ENCODE peak calls at places on chromosome 12, in eight cellular contexts. Q is HuH-7; Z is H7; J is PC-3; R is SK-MEL-5; X is T47D; T is hepatocyte; C is stimulated activated naive CD8-positive, alpha-beta T cell treated with anti-CD3 and anti-CD28 coated beads, Interleukin-15, Interleukin-2, amounts not matched to agents 100 U/mL and 50 U/mL, for 24 hours. F is an unnamed sample.

GRCh38 chr12:108668532-108668931 is 34.8 kb upstream of the SELPLG start:
- DNase-seq in Q (no peak), Z (no peak), J (no peak), R (no peak), X (no peak), T (no peak), C (no peak), F (no peak)

GRCh38 chr12:108821407-108822397 is 35.7 kb downstream of the SSH1 start:
- DNase-seq in Q (no peak), Z (no peak), J (no peak), R (no peak), X (no peak), T (no peak), C (peak; percentile 44), F (peak; percentile 60)

GRCh38 chr12:50764861-50765324 is 992 bp downstream of the ATF1 start:
- DNase-seq in Q (peak; percentile 31), Z (no peak), J (peak; percentile 45), R (peak; percentile 30), X (peak; percentile 33), T (peak; percentile 58), C (no peak), F (peak; percentile 54)

GRCh38 chr12:120710805-120711296 is 593 bp downstream of the UNC119B start:
- DNase-seq in Q (no peak), Z (peak; percentile 79), J (no peak), R (no peak), X (peak; percentile 46), T (peak; percentile 52), C (peak; percentile 52), F (peak; percentile 51)

GRCh38 chr12:22543246-22544037 is 900 bp downstream of the C2CD5 start:
- DNase-seq in Q (peak; percentile 39), Z (no peak), J (peak; percentile 12), R (no peak), X (no peak), T (peak; percentile 76), C (peak; percentile 57), F (peak; percentile 75)

GRCh38 chr12:56206373-56207166 is 15.2 kb downstream of the RNF41 start:
- DNase-seq in Q (peak; percentile 78), Z (peak; percentile 85), J (peak; percentile 64), R (peak; percentile 81), X (no peak), T (peak; percentile 68), C (peak; percentile 50), F (peak; percentile 59)

GRCh38 chr12:131872154-131873046 is 22.0 kb upstream of the ULK1 start:
- DNase-seq in Q (no peak), Z (peak; percentile 53), J (peak; percentile 99), R (no peak), X (peak; percentile 90), T (peak; percentile 62), C (no peak), F (no peak)

GRCh38 chr12:6430124-6430989 is 14.4 kb upstream of the CD27 start:
- DNase-seq in Q (no peak), Z (no peak), J (peak; percentile 94), R (peak; percentile 73), X (peak; percentile 2), T (peak; percentile 77), C (peak; percentile 76), F (peak; percentile 78)

GRCh38 chr12:77685112-77685511 is 145.6 kb upstream of the NAV3 start:
- DNase-seq in Q (peak; percentile 10), Z (peak; percentile 16), J (peak; percentile 80), R (peak; percentile 96), X (peak; percentile 21), T (peak; percentile 84), C (no peak), F (peak; percentile 9)

GRCh38 chr12:105977256-105978051 is 161.3 kb downstream of the NUAK1 start:
- DNase-seq in Q (no peak), Z (no peak), J (no peak), R (no peak), X (no peak), T (no peak), C (no peak), F (no peak)

GRCh38 chr12:20011200-20011599 is 357.1 kb upstream of the PDE3A start:
- DNase-seq in Q (no peak), Z (no peak), J (no peak), R (no peak), X (no peak), T (no peak), C (no peak), F (no peak)

GRCh38 chr12:122064780-122065588 is 13.6 kb upstream of the MLXIP start:
- DNase-seq in Q (no peak), Z (peak; percentile 66), J (peak; percentile 63), R (peak; percentile 60), X (no peak), T (peak; percentile 64), C (no peak), F (no peak)

GRCh38 chr12:52244615-52244994 is 11.6 kb downstream of the KRT7 start:
- DNase-seq in Q (no peak), Z (peak; percentile 36), J (peak; percentile 26), R (no peak), X (no peak), T (no peak), C (no peak), F (no peak)

GRCh38 chr12:132455565-132455964 is 34.4 kb upstream of the FBRSL1 start:
- DNase-seq in Q (no peak), Z (no peak), J (no peak), R (no peak), X (no peak), T (no peak), C (no peak), F (no peak)

GRCh38 chr12:90896164-90896563 is 58.8 kb downstream of the CCER1 start:
- DNase-seq in Q (no peak), Z (no peak), J (peak; percentile 73), R (no peak), X (no peak), T (no peak), C (no peak), F (no peak)

GRCh38 chr12:89768586-89769482 is 60.2 kb upstream of the ATP2B1 start:
- DNase-seq in Q (peak; percentile 17), Z (no peak), J (peak; percentile 98), R (peak; percentile 60), X (no peak), T (peak; percentile 71), C (peak; percentile 38), F (peak; percentile 57)

GRCh38 chr12:44459569-44459968 is 416.5 kb downstream of the NELL2 start:
- DNase-seq in Q (no peak), Z (no peak), J (no peak), R (no peak), X (no peak), T (no peak), C (no peak), F (no peak)

GRCh38 chr12:51846209-51846779 is 2.2 kb downstream of the FIGNL2 start:
- DNase-seq in Q (no peak), Z (peak; percentile 75), J (no peak), R (no peak), X (no peak), T (no peak), C (no peak), F (no peak)

GRCh38 chr12:31000751-31001150 is 72.9 kb upstream of the DDX11 start:
- DNase-seq in Q (no peak), Z (no peak), J (peak; percentile 76), R (no peak), X (no peak), T (no peak), C (no peak), F (no peak)

GRCh38 chr12:133106253-133106652 is 23.8 kb downstream of the ZNF891 start:
- DNase-seq in Q (no peak), Z (no peak), J (no peak), R (no peak), X (no peak), T (no peak), C (no peak), F (no peak)

GRCh38 chr12:127143020-127143419 is 1124.0 kb upstream of the TMEM132C start:
- DNase-seq in Q (no peak), Z (peak; percentile 65), J (no peak), R (no peak), X (no peak), T (no peak), C (no peak), F (no peak)

GRCh38 chr12:76470028-76470939 is 89.3 kb downstream of the OSBPL8 start:
- DNase-seq in Q (no peak), Z (no peak), J (peak; percentile 73), R (peak; percentile 61), X (no peak), T (peak; percentile 19), C (no peak), F (no peak)

GRCh38 chr12:122500685-122501488 is at the start of gene ZCCHC8:
- DNase-seq in Q (peak; percentile 76), Z (peak; percentile 91), J (peak; percentile 99), R (peak; percentile 99), X (peak; percentile 89), T (peak; percentile 99), C (peak; percentile 97), F (peak; percentile 98)

GRCh38 chr12:53145861-53146260 is 34.7 kb upstream of the ZNF740 start:
- DNase-seq in Q (no peak), Z (no peak), J (no peak), R (no peak), X (no peak), T (no peak), C (no peak), F (no peak)

GRCh38 chr12:113381237-113381636 is 22.4 kb downstream of the SDS start:
- DNase-seq in Q (no peak), Z (no peak), J (no peak), R (no peak), X (no peak), T (no peak), C (no peak), F (no peak)

GRCh38 chr12:81465191-81465590 is 294.0 kb downstream of the PPFIA2 start:
- DNase-seq in Q (no peak), Z (no peak), J (no peak), R (no peak), X (no peak), T (no peak), C (no peak), F (no peak)

GRCh38 chr12:116376354-116377193 is 99.1 kb upstream of the MED13L start:
- DNase-seq in Q (no peak), Z (no peak), J (peak; percentile 96), R (no peak), X (no peak), T (no peak), C (no peak), F (peak; percentile 26)

GRCh38 chr12:92000587-92000986 is 145.1 kb downstream of the BTG1 start:
- DNase-seq in Q (no peak), Z (no peak), J (no peak), R (no peak), X (no peak), T (no peak), C (no peak), F (no peak)

GRCh38 chr12:14810953-14811483 is 3.0 kb downstream of the SMCO3 start:
- DNase-seq in Q (peak; percentile 18), Z (peak; percentile 53), J (peak; percentile 61), R (peak; percentile 50), X (no peak), T (peak; percentile 55), C (no peak), F (no peak)

GRCh38 chr12:10661338-10661737 is 12.5 kb downstream of the STYK1 start:
- DNase-seq in Q (no peak), Z (no peak), J (peak; percentile 89), R (no peak), X (no peak), T (no peak), C (no peak), F (no peak)

GRCh38 chr12:57090456-57090855 is 1.5 kb downstream of the NAB2 start:
- DNase-seq in Q (no peak), Z (peak; percentile 30), J (no peak), R (no peak), X (no peak), T (no peak), C (no peak), F (no peak)